ENCODE peak calls at places on chromosome 18, in eight cellular contexts. I, A, W, E, K, B, F and X are unnamed samples.

GRCh38 chr18:80159713-80160636 is 50.9 kb downstream of the ADNP2 start:
- DNase-seq in W (no peak), A (peak), B (no peak), F (no peak), K (no peak), I (no peak), E (no peak), X (no peak)

GRCh38 chr18:10528439-10528838 is 2.6 kb downstream of the NAPG start:
- DNase-seq in W (no peak), K (no peak), F (no peak), E (no peak), B (no peak), A (no peak), I (no peak), X (no peak)

GRCh38 chr18:57516068-57516467 is 70.4 kb downstream of the FECH start:
- DNase-seq in B (no peak), I (no peak), F (peak), A (no peak), K (peak), W (no peak), E (no peak), X (no peak)

GRCh38 chr18:37019157-37019571 is 190.2 kb downstream of the KIAA1328 start:
- DNase-seq in B (peak), A (no peak), W (peak), I (no peak), E (no peak), F (no peak), K (no peak), X (no peak)

GRCh38 chr18:11146238-11146946 is 3.0 kb downstream of the PIEZO2 start:
- DNase-seq in E (no peak), A (no peak), I (no peak), B (no peak), K (no peak), W (no peak), F (no peak), X (no peak)

GRCh38 chr18:72056171-72056570 is 488.0 kb downstream of the CBLN2 start:
- DNase-seq in W (peak), A (no peak), E (no peak), F (no peak), K (no peak), B (no peak), I (no peak), X (no peak)

GRCh38 chr18:2994603-2995432 is 18.1 kb downstream of the LPIN2 start:
- DNase-seq in A (peak), W (no peak), K (no peak), B (no peak), F (no peak), E (peak), I (no peak), X (no peak)

GRCh38 chr18:13893418-13893760 is 21.9 kb downstream of the MC2R start:
- DNase-seq in W (no peak), A (no peak), F (no peak), K (peak), E (no peak), B (no peak), I (no peak), X (no peak)

GRCh38 chr18:74531043-74531442 is 3.3 kb upstream of the CNDP1 start:
- DNase-seq in B (no peak), A (no peak), K (no peak), F (no peak), I (no peak), W (no peak), E (no peak), X (no peak)

GRCh38 chr18:35707247-35707646 is 125.7 kb downstream of the GALNT1 start:
- DNase-seq in W (no peak), B (no peak), K (no peak), A (no peak), I (no peak), E (no peak), F (no peak), X (no peak)

GRCh38 chr18:24811963-24812681 is 351.7 kb downstream of the HRH4 start:
- DNase-seq in W (no peak), A (no peak), I (no peak), K (no peak), B (peak), F (no peak), E (no peak), X (no peak)

GRCh38 chr18:30409120-30409519 is 633.4 kb downstream of the DSC3 start:
- DNase-seq in W (no peak), A (no peak), B (no peak), I (no peak), K (no peak), F (no peak), E (no peak), X (no peak)

GRCh38 chr18:45690975-45691815 is 32.8 kb upstream of the SLC14A1 start:
- DNase-seq in F (peak), I (peak), K (peak), E (peak), W (peak), A (peak), B (peak), X (peak)

GRCh38 chr18:159037-159652 is 788 bp downstream of the USP14 start:
- DNase-seq in K (peak), W (no peak), A (peak), I (no peak), F (no peak), E (no peak), B (no peak), X (no peak)

GRCh38 chr18:13369756-13370510 is 151.4 kb downstream of the LDLRAD4 start:
- DNase-seq in K (no peak), F (no peak), E (no peak), B (no peak), I (no peak), A (no peak), W (no peak), X (no peak)

GRCh38 chr18:52337286-52337685 is 2.7 kb upstream of the DCC start:
- DNase-seq in K (no peak), F (no peak), E (no peak), I (no peak), W (no peak), A (no peak), B (no peak), X (no peak)

GRCh38 chr18:56358608-56359007 is 279.8 kb downstream of the TXNL1 start:
- DNase-seq in A (no peak), I (peak), K (no peak), E (no peak), F (no peak), B (no peak), W (no peak), X (no peak)